ENCODE peak calls at places on chromosomes 2 and 18, in six cellular contexts. A, O, V, B, Y and Q are unnamed samples. For H3K9me3, the result is how much of the 10 kb centered on the place peaks cover.

GRCh38 chr2:164737612-164738081 is 104.0 kb downstream of the COBLL1 start:
- DNase-seq in O (no peak), B (peak), A (peak), V (peak), Y (peak), Q (peak)

GRCh38 chr2:136718273-136718672 is 47.1 kb upstream of the THSD7B start:
- DNase-seq in Y (no peak), V (no peak), O (no peak), B (no peak), A (no peak), Q (no peak)

GRCh38 chr2:86533589-86533988 is 29.7 kb downstream of the CHMP3 start:
- DNase-seq in Y (no peak), V (no peak), B (no peak), O (no peak), A (no peak), Q (no peak)

GRCh38 chr2:236849940-236850339 is 235.7 kb upstream of the COPS8 start:
- DNase-seq in V (no peak), O (no peak), Y (no peak), B (no peak), A (no peak), Q (no peak)

GRCh38 chr18:70426818-70427217 is 138.0 kb downstream of the SOCS6 start:
- DNase-seq in O (no peak), B (no peak), V (no peak), Y (no peak), A (no peak), Q (no peak)

GRCh38 chr2:191322838-191323506 is 77.8 kb downstream of the MYO1B start:
- DNase-seq in Y (no peak), V (no peak), A (no peak), O (no peak), B (no peak), Q (no peak)

GRCh38 chr2:43467889-43468288 is 127.9 kb downstream of the THADA start:
- DNase-seq in A (no peak), O (peak), V (peak), Y (no peak), B (peak), Q (no peak)

GRCh38 chr2:219525533-219526232 is 11.4 kb downstream of the ASIC4 start:
- DNase-seq in Y (no peak), O (no peak), V (no peak), B (no peak), A (no peak), Q (no peak)

GRCh38 chr18:3037423-3037915 is 24.5 kb upstream of the LPIN2 start:
- DNase-seq in V (peak), Y (no peak), B (peak), O (peak), A (peak), Q (peak)

GRCh38 chr2:199370150-199370780 is 87.5 kb downstream of the SATB2 start:
- DNase-seq in V (no peak), B (peak), Y (no peak), A (no peak), O (peak), Q (no peak)

GRCh38 chr18:74796928-74797576 is 199.4 kb downstream of the ZNF407 start:
- DNase-seq in Y (no peak), A (peak), O (no peak), V (peak), B (peak), Q (peak)

GRCh38 chr2:17313261-17313660 is 205.0 kb downstream of the RAD51AP2 start:
- DNase-seq in Y (no peak), A (no peak), V (no peak), O (peak), B (no peak), Q (no peak)

GRCh38 chr2:131410173-131410572 is 46.2 kb upstream of the RAB6D start:
- DNase-seq in Y (no peak), A (no peak), B (no peak), V (no peak), O (no peak), Q (no peak)

GRCh38 chr2:190802133-190802532 is 78.5 kb upstream of the GLS start:
- DNase-seq in Y (no peak), V (no peak), O (no peak), B (no peak), A (no peak), Q (no peak)

GRCh38 chr2:237073552-237073951 is 12.1 kb upstream of the COPS8 start:
- DNase-seq in V (peak), B (peak), O (no peak), A (no peak), Y (no peak), Q (peak)

GRCh38 chr2:174495365-174496012 is 8.7 kb upstream of the GPR155 start:
- DNase-seq in O (no peak), A (no peak), B (peak), Y (no peak), V (no peak), Q (no peak)

DNA sequence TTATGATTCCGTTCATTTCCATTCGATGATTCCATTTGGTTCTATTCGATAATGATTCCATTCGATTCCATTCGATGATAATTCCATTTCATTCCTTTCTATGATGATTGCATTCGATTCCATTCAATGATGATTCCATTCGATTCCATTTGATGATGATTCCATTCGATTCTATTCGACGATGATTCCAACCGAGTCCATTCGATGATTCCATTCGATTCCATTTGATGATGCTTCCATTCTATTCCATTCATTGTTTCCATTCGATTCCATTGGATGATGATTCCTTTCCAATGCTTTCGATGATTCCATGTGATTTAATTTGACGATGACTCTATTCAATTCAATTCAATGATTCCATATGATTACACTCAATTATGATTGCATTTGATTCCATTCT is 1093.5 kb downstream of the RPIA start:
- DNase-seq in O (no peak), A (no peak), B (no peak), V (no peak), Y (no peak), Q (no peak)
- H3K9me3 ChIP-seq in O (under half), A (half or more), B (half or more), V (under half), Y (under half), Q (under half)

DNA sequence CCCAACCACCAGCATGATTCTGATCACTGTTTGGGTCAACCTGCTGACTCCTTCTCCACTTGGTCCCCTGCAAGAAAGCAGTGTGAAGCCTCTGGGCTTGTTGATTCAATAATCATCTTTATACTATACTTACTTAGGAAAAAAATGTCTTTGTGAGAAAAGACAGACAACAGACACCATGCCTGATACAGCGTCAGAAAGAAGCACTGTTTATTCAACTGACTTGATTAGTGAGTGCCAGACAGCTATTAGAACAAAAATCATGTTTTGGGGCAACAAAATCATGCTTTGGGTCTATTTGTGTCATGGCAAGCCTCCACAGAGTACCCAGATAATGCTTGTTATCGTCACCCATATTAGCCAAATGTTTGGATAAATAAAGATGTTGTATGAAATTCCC is 58.7 kb upstream of the ATL2 start:
- DNase-seq in B (no peak), V (no peak), O (no peak), A (no peak), Y (no peak), Q (no peak)
- H3K9me3 ChIP-seq in B (under half), V (under half), O (under half), A (under half), Y (under half), Q (under half)

DNA sequence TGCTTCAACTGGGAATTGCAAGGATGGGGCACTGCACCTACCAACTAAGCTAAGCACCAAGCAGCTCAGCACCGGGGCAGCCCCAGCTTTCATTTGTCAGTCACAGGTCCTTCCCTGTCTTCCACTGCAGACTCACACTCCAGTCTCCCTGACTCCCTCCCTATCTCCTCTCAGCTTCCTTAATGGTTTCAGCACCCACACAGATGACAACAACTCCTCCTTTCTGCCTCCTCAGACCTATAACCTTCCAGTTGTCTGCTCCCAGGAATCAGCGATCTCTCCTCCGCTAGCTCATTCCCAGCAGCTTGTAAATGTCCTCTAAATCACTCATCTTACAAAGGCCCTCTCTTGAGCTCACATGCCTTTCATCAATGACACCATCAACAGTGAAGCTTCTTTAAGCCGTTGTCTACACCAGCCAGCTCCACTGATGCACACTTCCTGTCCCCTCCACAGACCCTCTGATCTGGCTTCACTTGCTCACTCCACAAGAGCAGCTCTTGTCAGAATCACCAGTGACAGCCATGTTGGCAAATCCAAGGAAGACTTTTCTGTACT is 32.1 kb downstream of the CLASP1 start:
- DNase-seq in A (no peak), V (peak), O (no peak), Y (no peak), B (no peak), Q (no peak)
- H3K9me3 ChIP-seq in A (under half), V (under half), O (under half), Y (under half), B (under half), Q (under half)

GRCh38 chr2:160087854-160088745 is 25.7 kb upstream of the PLA2R1 start:
- DNase-seq in B (peak), A (peak), Y (no peak), V (peak), O (no peak), Q (no peak)

GRCh38 chr2:160091381-160091780 is 29.0 kb upstream of the PLA2R1 start:
- DNase-seq in A (no peak), V (peak), Y (no peak), B (peak), O (peak), Q (no peak)

DNA sequence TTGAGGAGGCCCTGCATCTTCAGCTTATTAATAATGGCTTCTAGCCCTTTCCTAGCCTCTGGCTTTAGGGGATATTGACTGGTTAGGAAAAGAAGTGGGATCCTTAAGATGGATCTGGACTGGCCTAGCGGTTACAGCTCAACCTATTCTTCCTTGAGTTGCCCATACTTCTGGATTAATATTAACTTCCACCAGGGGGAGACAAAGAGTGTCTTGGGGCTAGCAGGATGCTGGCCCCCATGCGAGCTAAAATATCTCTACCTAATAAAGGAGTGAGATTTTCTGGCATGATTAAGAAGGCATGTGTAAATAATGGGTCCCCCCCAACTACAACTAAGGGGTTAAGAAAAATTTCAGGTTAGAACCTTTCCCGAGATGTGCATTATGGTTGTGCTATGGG is 23.2 kb upstream of the PLA2R1 start:
- DNase-seq in B (no peak), O (no peak), V (no peak), Y (no peak), A (no peak), Q (no peak)
- H3K9me3 ChIP-seq in B (under half), O (under half), V (under half), Y (under half), A (under half), Q (under half)

GRCh38 chr2:1780693-1781092 is 36.4 kb upstream of the PXDN start:
- DNase-seq in B (no peak), O (no peak), V (no peak), Y (no peak), A (no peak), Q (no peak)
- H3K9me3 ChIP-seq in B (under half), O (under half), V (under half), Y (under half), A (under half), Q (under half)

DNA sequence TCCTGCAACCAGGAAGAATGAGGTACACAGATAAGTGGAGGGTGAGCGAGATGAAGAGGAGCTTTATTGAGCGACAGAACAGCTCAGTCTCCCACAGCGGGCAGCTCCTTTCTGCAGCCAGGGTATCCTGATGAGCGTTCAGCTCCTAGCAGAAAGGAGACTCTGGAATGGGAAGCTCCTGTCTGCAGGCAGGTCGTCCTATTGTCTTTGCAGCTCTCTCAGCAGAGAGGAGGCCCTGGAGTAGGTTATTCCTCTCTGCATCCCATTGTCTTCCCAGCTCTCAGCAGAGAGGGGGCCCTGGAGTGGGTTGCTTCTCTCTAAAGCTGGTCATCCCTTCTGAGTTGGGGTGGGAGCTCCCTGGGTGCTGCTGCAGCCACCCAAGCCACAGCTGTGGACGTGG is 41.2 kb downstream of the TAF1B start:
- DNase-seq in Y (no peak), B (no peak), V (no peak), A (no peak), O (no peak), Q (no peak)
- H3K9me3 ChIP-seq in Y (under half), B (under half), V (under half), A (under half), O (under half), Q (under half)

DNA sequence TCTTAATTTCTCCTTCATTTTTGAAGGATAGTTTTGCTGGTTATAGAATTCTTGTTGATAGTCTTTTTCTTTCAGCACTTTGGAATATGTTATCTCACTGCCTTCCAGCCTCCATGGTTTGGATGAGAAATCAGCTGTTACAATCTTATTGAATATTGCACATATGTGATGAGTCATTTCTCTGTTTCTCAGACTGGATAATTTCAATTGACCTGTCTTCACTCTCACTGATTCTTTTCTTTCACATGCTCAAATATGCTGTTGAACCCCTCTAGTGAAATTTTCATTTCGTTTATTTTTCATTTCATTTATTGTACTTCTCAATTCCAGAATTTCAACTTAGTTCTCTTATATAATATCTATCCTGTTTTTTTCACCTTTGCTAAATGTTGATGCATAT is 22.2 kb downstream of the PDK1 start:
- DNase-seq in Y (no peak), O (no peak), A (no peak), B (no peak), V (no peak), Q (no peak)
- H3K9me3 ChIP-seq in Y (under half), O (under half), A (under half), B (under half), V (under half), Q (under half)

GRCh38 chr18:14933049-14933851 is 185.3 kb downstream of the ANKRD30B start:
- DNase-seq in O (peak), V (no peak), Y (no peak), B (no peak), A (no peak), Q (no peak)

GRCh38 chr18:14927701-14928100 is 179.7 kb downstream of the ANKRD30B start:
- DNase-seq in B (no peak), A (no peak), Y (no peak), V (no peak), O (no peak), Q (no peak)

GRCh38 chr18:14928396-14928795 is 180.4 kb downstream of the ANKRD30B start:
- DNase-seq in O (peak), B (peak), Y (no peak), V (no peak), A (no peak), Q (no peak)

GRCh38 chr18:14930576-14930975 is 182.6 kb downstream of the ANKRD30B start:
- DNase-seq in Y (no peak), V (no peak), A (no peak), B (no peak), O (no peak), Q (no peak)

GRCh38 chr18:14930076-14930475 is 182.1 kb downstream of the ANKRD30B start:
- DNase-seq in B (no peak), Y (no peak), O (no peak), A (no peak), V (no peak), Q (no peak)
- H3K9me3 ChIP-seq in B (under half), Y (under half), O (under half), A (under half), V (under half), Q (half or more)

DNA sequence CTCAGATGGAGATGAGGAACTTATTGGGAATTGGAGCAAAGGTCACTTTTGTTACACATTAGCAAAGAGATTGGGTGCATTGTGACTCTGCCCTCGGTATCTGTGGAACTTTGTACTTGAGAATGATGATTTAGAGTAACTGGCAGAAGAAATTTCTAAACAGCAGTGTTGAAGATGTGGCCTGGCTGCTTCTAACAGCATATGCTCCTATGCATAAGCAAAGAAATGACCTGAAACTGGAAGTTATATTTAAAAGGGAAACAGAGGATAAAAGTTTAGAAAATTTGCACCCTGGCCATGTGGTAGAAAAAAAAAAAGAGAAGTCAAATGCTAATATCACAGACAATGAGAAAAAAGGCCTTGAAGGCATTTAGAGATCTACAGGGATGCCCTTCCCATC is 256.8 kb upstream of the ZC3H15 start:
- DNase-seq in A (peak), V (no peak), Y (no peak), B (no peak), O (no peak), Q (no peak)
- H3K9me3 ChIP-seq in A (under half), V (under half), Y (under half), B (under half), O (under half), Q (under half)

GRCh38 chr2:95260028-95261023 is 13.9 kb upstream of the PROM2 start:
- DNase-seq in B (no peak), A (no peak), V (peak), O (peak), Y (no peak), Q (no peak)

GRCh38 chr2:95264626-95265025 is 9.6 kb upstream of the PROM2 start:
- DNase-seq in Y (no peak), O (no peak), V (peak), B (no peak), A (no peak), Q (no peak)

GRCh38 chr2:95258271-95258670 is 16.0 kb upstream of the PROM2 start:
- DNase-seq in O (peak), A (no peak), V (no peak), Y (no peak), B (no peak), Q (no peak)

GRCh38 chr2:95262896-95263542 is 11.2 kb upstream of the PROM2 start:
- DNase-seq in A (no peak), O (no peak), Y (no peak), V (no peak), B (no peak), Q (no peak)

GRCh38 chr2:95261602-95262001 is 12.6 kb upstream of the PROM2 start:
- DNase-seq in Y (no peak), B (no peak), O (no peak), V (no peak), A (no peak), Q (no peak)
- H3K9me3 ChIP-seq in Y (under half), B (under half), O (under half), V (under half), A (under half), Q (under half)